ENCODE peak calls at places on chromosomes 3 and 15, in six cellular contexts. A is breast epithelium, G is AG04449, N is A549, Q is GM23248, M is PC-9. E is an unnamed sample.

GRCh38 chr3:60954049-60954448 is 297.2 kb downstream of the FHIT start:
- DNase-seq in A (no peak), G (peak; percentile 72), N (no peak), Q (peak; percentile 80), M (no peak), E (no peak)

GRCh38 chr3:107206141-107206540 is 171.1 kb upstream of the CCDC54 start:
- DNase-seq in A (no peak), G (no peak), N (peak; percentile 51), Q (peak; percentile 69), M (peak; percentile 26), E (peak; percentile 84)

GRCh38 chr15:72474912-72475601 is 927 bp downstream of the ARIH1 start:
- DNase-seq in A (peak; percentile 78), G (no peak), N (peak; percentile 90), Q (peak; percentile 90), M (peak; percentile 71), E (peak; percentile 58)

GRCh38 chr3:16370872-16371740 is 106.1 kb downstream of the OXNAD1 start:
- DNase-seq in A (no peak), G (no peak), N (no peak), Q (no peak), M (no peak), E (peak; percentile 61)

GRCh38 chr3:32146669-32147315 is 40.4 kb downstream of the GPD1L start:
- DNase-seq in A (no peak), G (no peak), N (no peak), Q (no peak), M (no peak), E (peak; percentile 96)

GRCh38 chr3:152688313-152688712 is 146.6 kb upstream of the P2RY1 start:
- DNase-seq in A (no peak), G (no peak), N (peak; percentile 2), Q (peak; percentile 42), M (no peak), E (peak; percentile 58)

GRCh38 chr15:76840830-76841460 is 64.2 kb downstream of the SCAPER start:
- DNase-seq in A (no peak), G (no peak), N (peak; percentile 48), Q (peak; percentile 75), M (no peak), E (peak; percentile 61)

GRCh38 chr3:56744016-56744415 is 57.7 kb downstream of the ARHGEF3 start:
- DNase-seq in A (no peak), G (no peak), N (no peak), Q (no peak), M (no peak), E (no peak)

GRCh38 chr3:123068227-123069020 is 1.6 kb downstream of the PDIA5 start:
- DNase-seq in A (no peak), G (no peak), N (peak; percentile 61), Q (peak; percentile 57), M (peak; percentile 19), E (peak; percentile 43)

GRCh38 chr3:159964166-159964973 is 24.3 kb upstream of the IL12A start:
- DNase-seq in A (no peak), G (peak; percentile 38), N (peak; percentile 73), Q (peak; percentile 86), M (no peak), E (peak; percentile 25)

GRCh38 chr3:197753263-197753662 is 3.6 kb downstream of the FYTTD1 start:
- DNase-seq in A (no peak), G (no peak), N (no peak), Q (peak; percentile 40), M (no peak), E (no peak)

GRCh38 chr3:31234143-31234542 is 298.6 kb upstream of the STT3B start:
- DNase-seq in A (no peak), G (no peak), N (no peak), Q (no peak), M (no peak), E (no peak)

GRCh38 chr3:198079771-198080520 is 119.9 kb downstream of the LMLN start:
- DNase-seq in A (no peak), G (no peak), N (peak; percentile 18), Q (peak; percentile 18), M (peak; percentile 43), E (peak; percentile 29)

GRCh38 chr3:197007953-197008352 is 21.7 kb downstream of the MELTF start:
- DNase-seq in A (no peak), G (no peak), N (no peak), Q (no peak), M (no peak), E (no peak)

GRCh38 chr15:47337106-47337505 is 380.2 kb upstream of the SEMA6D start:
- DNase-seq in A (no peak), G (no peak), N (no peak), Q (no peak), M (no peak), E (peak; percentile 67)

GRCh38 chr3:53232641-53233377 is 23.0 kb downstream of the TKT start:
- DNase-seq in A (no peak), G (no peak), N (no peak), Q (no peak), M (no peak), E (no peak)

GRCh38 chr3:161149529-161149928 is 44.4 kb upstream of the B3GALNT1 start:
- DNase-seq in A (no peak), G (no peak), N (no peak), Q (no peak), M (no peak), E (no peak)

GRCh38 chr15:88618686-88619085 is 2.5 kb upstream of the AEN start:
- DNase-seq in A (no peak), G (no peak), N (no peak), Q (no peak), M (no peak), E (no peak)

GRCh38 chr3:126918223-126918622 is 64.7 kb upstream of the PLXNA1 start:
- DNase-seq in A (no peak), G (no peak), N (no peak), Q (no peak), M (no peak), E (no peak)

GRCh38 chr3:126915015-126915414 is 67.9 kb upstream of the PLXNA1 start:
- DNase-seq in A (no peak), G (no peak), N (no peak), Q (no peak), M (no peak), E (no peak)

GRCh38 chr3:126917232-126917804 is 65.6 kb upstream of the PLXNA1 start:
- DNase-seq in A (no peak), G (no peak), N (no peak), Q (no peak), M (peak; percentile 41), E (no peak)

GRCh38 chr3:126914226-126914625 is 68.7 kb upstream of the PLXNA1 start:
- DNase-seq in A (no peak), G (no peak), N (no peak), Q (no peak), M (no peak), E (no peak)

GRCh38 chr3:126916546-126916945 is 66.4 kb upstream of the PLXNA1 start:
- DNase-seq in A (no peak), G (no peak), N (no peak), Q (no peak), M (no peak), E (no peak)
- H3K4me3 ChIP-seq in A (no peak overlapping the region), G (no peak overlapping the region), N (no peak overlapping the region), Q (no peak overlapping the region), M (no peak overlapping the region), E (no peak overlapping the region)

DNA sequence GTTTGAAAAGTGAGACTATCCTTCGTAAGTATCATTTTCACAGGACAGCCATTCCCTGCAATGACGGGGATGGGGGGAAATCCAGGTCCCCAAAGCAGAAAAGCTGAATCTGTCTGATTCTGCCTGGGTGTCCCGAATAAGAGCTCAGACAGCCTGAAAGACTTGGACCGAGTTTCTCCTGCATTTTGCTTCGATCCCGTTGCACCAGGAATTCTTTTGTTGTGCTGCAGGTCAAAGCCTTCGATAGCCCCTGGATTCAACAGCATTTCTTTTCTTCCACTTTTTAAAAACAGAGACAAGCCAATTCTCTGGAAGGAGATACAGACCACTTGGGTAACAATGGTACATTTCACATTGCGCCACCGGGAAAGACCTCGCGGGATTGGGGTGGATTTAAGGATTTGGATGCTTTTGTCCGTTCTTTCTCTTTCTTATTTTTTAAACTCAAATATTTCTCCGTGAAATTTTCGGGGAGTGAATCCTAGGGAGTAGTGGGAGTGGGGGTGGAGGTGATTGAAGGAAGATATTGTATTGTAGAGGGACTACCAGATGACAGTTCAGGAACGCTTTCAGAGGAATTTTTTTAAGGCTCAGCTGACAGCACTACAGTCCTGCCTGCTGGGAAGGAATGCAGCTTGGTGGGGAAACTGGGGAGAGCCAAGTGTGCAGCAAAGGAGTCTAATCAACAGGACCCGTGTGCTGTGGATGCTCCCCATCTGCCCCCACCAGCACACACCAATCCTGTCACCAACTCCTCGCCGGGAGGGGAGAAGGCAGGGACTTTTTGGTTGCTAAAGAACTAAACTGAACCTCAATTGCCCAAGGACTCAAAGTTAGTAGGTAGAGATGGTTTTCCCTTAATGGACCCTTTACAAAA is 2.6 kb downstream of the SLITRK3 start:
- DNase-seq in A (no peak), G (no peak), N (no peak), Q (no peak), M (no peak), E (no peak)
- H3K4me3 ChIP-seq in A (no peak overlapping the region), G (no peak overlapping the region), N (peak overlapping the region; percentile 21), Q (no peak overlapping the region), M (no peak overlapping the region), E (no peak overlapping the region)

GRCh38 chr3:126887686-126888085 is 95.2 kb upstream of the PLXNA1 start:
- DNase-seq in A (peak; percentile 39), G (no peak), N (no peak), Q (no peak), M (no peak), E (no peak)

GRCh38 chr3:126886217-126886616 is 96.7 kb upstream of the PLXNA1 start:
- DNase-seq in A (peak; percentile 0), G (no peak), N (no peak), Q (no peak), M (no peak), E (no peak)

GRCh38 chr3:126888186-126888760 is 94.6 kb upstream of the PLXNA1 start:
- DNase-seq in A (peak; percentile 17), G (no peak), N (no peak), Q (no peak), M (no peak), E (peak; percentile 35)

GRCh38 chr3:126883241-126883640 is 99.7 kb upstream of the PLXNA1 start:
- DNase-seq in A (peak; percentile 31), G (peak; percentile 12), N (no peak), Q (peak; percentile 48), M (no peak), E (no peak)

DNA sequence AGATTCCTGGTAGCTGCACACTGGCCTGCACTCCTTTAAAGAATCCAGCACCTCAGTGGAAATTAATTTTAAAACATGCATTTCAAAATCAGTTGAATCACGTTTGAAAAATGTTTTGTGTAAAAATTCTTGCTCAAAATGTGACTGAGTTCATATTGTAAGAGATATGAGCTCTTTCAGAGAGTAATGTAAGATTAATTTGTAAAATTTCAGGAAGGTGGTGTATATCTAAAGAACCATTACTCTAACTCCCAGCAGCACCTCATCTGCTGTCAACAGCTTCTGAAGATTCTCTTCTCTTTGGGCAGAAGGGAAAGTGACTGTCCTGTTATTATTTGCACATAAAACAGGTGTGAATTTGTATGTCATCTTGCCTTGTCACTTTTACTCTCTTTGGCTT is 97.5 kb upstream of the PLXNA1 start:
- DNase-seq in A (no peak), G (no peak), N (no peak), Q (no peak), M (no peak), E (no peak)
- H3K4me3 ChIP-seq in A (no peak overlapping the region), G (no peak overlapping the region), N (no peak overlapping the region), Q (no peak overlapping the region), M (no peak overlapping the region), E (no peak overlapping the region)

DNA sequence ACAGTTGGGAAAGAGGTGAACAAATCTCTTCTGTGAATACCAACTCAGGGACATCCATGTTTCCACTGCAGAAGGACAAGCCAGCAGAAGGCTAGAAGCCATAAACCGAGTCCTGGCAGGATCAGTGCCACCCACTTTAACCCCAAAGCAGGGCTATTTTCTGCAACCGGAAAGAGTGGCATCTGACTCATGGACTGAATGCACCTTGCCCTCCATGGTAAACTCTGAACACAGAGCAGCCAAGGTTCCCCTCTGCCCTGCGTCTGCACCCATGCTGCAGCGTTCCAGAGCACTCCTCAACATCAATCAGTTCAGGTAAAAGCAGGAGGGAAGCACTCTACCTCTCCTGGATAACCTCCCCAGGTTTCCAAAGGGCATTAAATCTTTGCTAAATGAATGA is 823 bp upstream of the NGRN start:
- DNase-seq in A (no peak), G (no peak), N (peak; percentile 36), Q (peak; percentile 20), M (peak; percentile 20), E (no peak)
- H3K4me3 ChIP-seq in A (peak overlapping the region; percentile 62), G (peak overlapping the region; percentile 85), N (peak overlapping the region; percentile 77), Q (peak overlapping the region; percentile 93), M (peak overlapping the region; percentile 82), E (no peak overlapping the region)

E was measured in trophoblast cell.